ENCODE peak calls at places on chromosomes 11 and 22, in six cellular contexts. C, S, N, E, R and K are unnamed samples.

GRCh38 chr11:43278302-43278956 is 33.4 kb upstream of the API5 start:
- DNase-seq in C (no peak), S (no peak), N (no peak), E (no peak), R (no peak), K (peak; percentile 9)

GRCh38 chr11:74319139-74319538 is 7.7 kb upstream of the P4HA3 start:
- DNase-seq in C (peak; percentile 88), S (peak; percentile 87), N (no peak), E (no peak), R (no peak), K (peak; percentile 87)

GRCh38 chr11:64048042-64048854 is 12.5 kb downstream of the FLRT1 start:
- DNase-seq in C (no peak), S (no peak), N (no peak), E (no peak), R (no peak), K (no peak)

GRCh38 chr22:36930041-36930935 is 16.9 kb downstream of the CSF2RB start:
- DNase-seq in C (no peak), S (no peak), N (no peak), E (no peak), R (no peak), K (no peak)

GRCh38 chr11:615453-616319 is at the start of gene IRF7:
- DNase-seq in C (peak; percentile 68), S (peak; percentile 44), N (peak; percentile 64), E (peak; percentile 87), R (peak; percentile 96), K (peak; percentile 90)

GRCh38 chr22:20530368-20531153 is 23.2 kb downstream of the MED15 start:
- DNase-seq in C (no peak), S (no peak), N (no peak), E (no peak), R (no peak), K (peak; percentile 82)

GRCh38 chr11:65576867-65577755 is 1.3 kb downstream of the EHBP1L1 start:
- DNase-seq in C (no peak), S (no peak), N (no peak), E (peak; percentile 49), R (peak; percentile 76), K (no peak)

GRCh38 chr11:131095501-131096185 is 179.4 kb upstream of the SNX19 start:
- DNase-seq in C (no peak), S (no peak), N (no peak), E (no peak), R (no peak), K (no peak)

GRCh38 chr11:75602916-75603315 is 40.9 kb downstream of the SERPINH1 start:
- DNase-seq in C (no peak), S (no peak), N (no peak), E (no peak), R (no peak), K (peak; percentile 45)

GRCh38 chr22:18077639-18078328 is at the start of gene PEX26:
- DNase-seq in C (peak; percentile 76), S (peak; percentile 79), N (peak; percentile 89), E (peak; percentile 93), R (peak; percentile 95), K (peak; percentile 93)

GRCh38 chr11:90124371-90124770 is 10.1 kb upstream of the NAALAD2 start:
- DNase-seq in C (no peak), S (peak; percentile 17), N (no peak), E (no peak), R (no peak), K (peak; percentile 46)

GRCh38 chr11:45647329-45647728 is 18.1 kb downstream of the CHST1 start:
- DNase-seq in C (no peak), S (no peak), N (no peak), E (no peak), R (no peak), K (no peak)

GRCh38 chr11:100637706-100638105 is 49.4 kb upstream of the ARHGAP42 start:
- DNase-seq in C (no peak), S (no peak), N (no peak), E (no peak), R (no peak), K (no peak)